ENCODE peak calls at places on chromosomes 2 and 18, in nine cellular contexts. One of them, this sample, is unnamed.

GRCh38 chr2:189253841-189254240 is 74.3 kb upstream of the COL5A2 start:
- DNase-seq in naive B cell: no peak
- DNase-seq in AG09309: no peak
- DNase-seq in breast epithelium: no peak
- DNase-seq in NAMALWA: no peak
- DNase-seq in GM13976: no peak
- DNase-seq in ureter: no peak
- DNase-seq in neural crest cell: no peak
- DNase-seq in hippocampal formation: no peak
- DNase-seq in this sample: no peak

GRCh38 chr2:200305797-200306718 is at the start of gene SPATS2L:
- DNase-seq in AG09309: no peak
- DNase-seq in NAMALWA: peak; percentile 62
- DNase-seq in ureter: peak; percentile 83
- DNase-seq in naive B cell: peak; percentile 15
- DNase-seq in hippocampal formation: peak; percentile 71
- DNase-seq in neural crest cell: peak; percentile 56
- DNase-seq in GM13976: peak; percentile 24
- DNase-seq in breast epithelium: peak; percentile 65
- DNase-seq in this sample: peak; percentile 58

GRCh38 chr2:222418734-222419133 is 5.6 kb upstream of the SGPP2 start:
- DNase-seq in neural crest cell: no peak
- DNase-seq in hippocampal formation: no peak
- DNase-seq in AG09309: no peak
- DNase-seq in NAMALWA: no peak
- DNase-seq in GM13976: no peak
- DNase-seq in ureter: no peak
- DNase-seq in naive B cell: no peak
- DNase-seq in breast epithelium: no peak
- DNase-seq in this sample: no peak

GRCh38 chr2:201821080-201821479 is 14.7 kb downstream of the CDK15 start:
- DNase-seq in neural crest cell: no peak
- DNase-seq in AG09309: no peak
- DNase-seq in breast epithelium: no peak
- DNase-seq in ureter: no peak
- DNase-seq in GM13976: no peak
- DNase-seq in hippocampal formation: no peak
- DNase-seq in NAMALWA: no peak
- DNase-seq in naive B cell: no peak
- DNase-seq in this sample: no peak

GRCh38 chr2:144004742-144005141 is 515.2 kb downstream of the ZEB2 start:
- DNase-seq in hippocampal formation: no peak
- DNase-seq in ureter: no peak
- DNase-seq in GM13976: no peak
- DNase-seq in AG09309: no peak
- DNase-seq in naive B cell: no peak
- DNase-seq in NAMALWA: no peak
- DNase-seq in breast epithelium: no peak
- DNase-seq in neural crest cell: no peak
- DNase-seq in this sample: no peak

GRCh38 chr2:45010706-45011036 is 1.4 kb upstream of the SIX2 start:
- DNase-seq in NAMALWA: no peak
- DNase-seq in breast epithelium: no peak
- DNase-seq in hippocampal formation: no peak
- DNase-seq in AG09309: no peak
- DNase-seq in GM13976: peak; percentile 34
- DNase-seq in neural crest cell: no peak
- DNase-seq in ureter: no peak
- DNase-seq in naive B cell: no peak
- DNase-seq in this sample: no peak

GRCh38 chr18:46939337-46939963 is 22.0 kb downstream of the KATNAL2 start:
- DNase-seq in NAMALWA: no peak
- DNase-seq in GM13976: no peak
- DNase-seq in breast epithelium: no peak
- DNase-seq in AG09309: no peak
- DNase-seq in naive B cell: no peak
- DNase-seq in ureter: no peak
- DNase-seq in hippocampal formation: no peak
- DNase-seq in neural crest cell: no peak
- DNase-seq in this sample: no peak

GRCh38 chr2:233021771-233022170 is 8.7 kb upstream of the NGEF start:
- DNase-seq in GM13976: no peak
- DNase-seq in ureter: no peak
- DNase-seq in breast epithelium: no peak
- DNase-seq in naive B cell: no peak
- DNase-seq in neural crest cell: no peak
- DNase-seq in AG09309: no peak
- DNase-seq in hippocampal formation: no peak
- DNase-seq in NAMALWA: no peak
- DNase-seq in this sample: no peak

GRCh38 chr2:187529977-187530721 is 24.1 kb downstream of the TFPI start:
- DNase-seq in neural crest cell: no peak
- DNase-seq in NAMALWA: no peak
- DNase-seq in ureter: no peak
- DNase-seq in AG09309: no peak
- DNase-seq in hippocampal formation: no peak
- DNase-seq in naive B cell: no peak
- DNase-seq in breast epithelium: no peak
- DNase-seq in GM13976: no peak
- DNase-seq in this sample: no peak

GRCh38 chr2:64819774-64820688 is 166.3 kb upstream of the SERTAD2 start:
- DNase-seq in naive B cell: peak; percentile 27
- DNase-seq in NAMALWA: peak; percentile 32
- DNase-seq in AG09309: no peak
- DNase-seq in ureter: no peak
- DNase-seq in GM13976: peak; percentile 47
- DNase-seq in hippocampal formation: no peak
- DNase-seq in breast epithelium: no peak
- DNase-seq in neural crest cell: no peak
- DNase-seq in this sample: no peak

GRCh38 chr2:138059967-138060635 is 95.8 kb downstream of the HNMT start:
- DNase-seq in hippocampal formation: no peak
- DNase-seq in ureter: peak; percentile 54
- DNase-seq in naive B cell: no peak
- DNase-seq in NAMALWA: no peak
- DNase-seq in breast epithelium: no peak
- DNase-seq in AG09309: peak; percentile 46
- DNase-seq in neural crest cell: no peak
- DNase-seq in GM13976: no peak
- DNase-seq in this sample: no peak

GRCh38 chr2:103289101-103289725 is 527.4 kb downstream of the TMEM182 start:
- DNase-seq in ureter: no peak
- DNase-seq in hippocampal formation: peak; percentile 43
- DNase-seq in neural crest cell: no peak
- DNase-seq in GM13976: no peak
- DNase-seq in AG09309: no peak
- DNase-seq in naive B cell: no peak
- DNase-seq in NAMALWA: no peak
- DNase-seq in breast epithelium: no peak
- DNase-seq in this sample: no peak

GRCh38 chr2:179268277-179268935 is 3.8 kb upstream of the SESTD1 start:
- DNase-seq in neural crest cell: no peak
- DNase-seq in ureter: no peak
- DNase-seq in GM13976: no peak
- DNase-seq in hippocampal formation: no peak
- DNase-seq in AG09309: peak; percentile 33
- DNase-seq in breast epithelium: no peak
- DNase-seq in NAMALWA: no peak
- DNase-seq in naive B cell: no peak
- DNase-seq in this sample: no peak

GRCh38 chr2:229417906-229418305 is 146.8 kb upstream of the PID1 start:
- DNase-seq in hippocampal formation: no peak
- DNase-seq in GM13976: no peak
- DNase-seq in breast epithelium: no peak
- DNase-seq in ureter: no peak
- DNase-seq in naive B cell: no peak
- DNase-seq in NAMALWA: no peak
- DNase-seq in neural crest cell: no peak
- DNase-seq in AG09309: no peak
- DNase-seq in this sample: peak; percentile 96

GRCh38 chr2:134193006-134193405 is 60.9 kb upstream of the MGAT5 start:
- DNase-seq in neural crest cell: no peak
- DNase-seq in AG09309: no peak
- DNase-seq in NAMALWA: no peak
- DNase-seq in GM13976: no peak
- DNase-seq in ureter: no peak
- DNase-seq in naive B cell: no peak
- DNase-seq in breast epithelium: no peak
- DNase-seq in hippocampal formation: no peak
- DNase-seq in this sample: no peak

GRCh38 chr2:171163261-171163660 is 2.6 kb upstream of the TLK1 start:
- DNase-seq in neural crest cell: no peak
- DNase-seq in naive B cell: no peak
- DNase-seq in ureter: no peak
- DNase-seq in AG09309: no peak
- DNase-seq in hippocampal formation: no peak
- DNase-seq in NAMALWA: no peak
- DNase-seq in breast epithelium: no peak
- DNase-seq in GM13976: no peak
- DNase-seq in this sample: no peak

GRCh38 chr2:239822146-239822945 is 202.8 kb downstream of the NDUFA10 start:
- DNase-seq in hippocampal formation: no peak
- DNase-seq in AG09309: no peak
- DNase-seq in neural crest cell: no peak
- DNase-seq in breast epithelium: peak; percentile 35
- DNase-seq in ureter: peak; percentile 24
- DNase-seq in naive B cell: no peak
- DNase-seq in GM13976: no peak
- DNase-seq in NAMALWA: no peak
- DNase-seq in this sample: no peak

GRCh38 chr18:8480506-8481328 is 128.5 kb upstream of the RAB12 start:
- DNase-seq in GM13976: no peak
- DNase-seq in neural crest cell: peak; percentile 30
- DNase-seq in ureter: no peak
- DNase-seq in hippocampal formation: peak; percentile 46
- DNase-seq in naive B cell: no peak
- DNase-seq in NAMALWA: peak; percentile 55
- DNase-seq in AG09309: peak; percentile 25
- DNase-seq in breast epithelium: no peak
- DNase-seq in this sample: no peak

GRCh38 chr18:31723998-31724711 is 36.5 kb downstream of the SLC25A52 start:
- DNase-seq in hippocampal formation: no peak
- DNase-seq in NAMALWA: no peak
- DNase-seq in breast epithelium: peak; percentile 57
- DNase-seq in naive B cell: no peak
- DNase-seq in GM13976: peak; percentile 59
- DNase-seq in ureter: no peak
- DNase-seq in AG09309: no peak
- DNase-seq in neural crest cell: no peak
- DNase-seq in this sample: no peak

This sample was measured in DMS79.